ENCODE peak calls at places on chromosomes 13 and 19, in six cellular contexts. One of them, this sample, is unnamed.
A peak's percentile ranks its signal among the peaks of the same experiment; 100 is the strongest.

GRCh38 chr13:44068169-44068568 is 188.5 kb downstream of the LACC1 start:
- DNase-seq in HepG2: no peak
- DNase-seq in H1: no peak
- DNase-seq in SK-N-SH: no peak
- DNase-seq in K562: no peak
- DNase-seq in GM12878: no peak
- DNase-seq in this sample: no peak

GRCh38 chr13:35987572-35988513 is 143.3 kb downstream of the DCLK1 start:
- DNase-seq in GM12878: no peak
- DNase-seq in SK-N-SH: no peak
- DNase-seq in H1: peak; percentile 72
- DNase-seq in HepG2: no peak
- DNase-seq in K562: no peak
- DNase-seq in this sample: no peak

GRCh38 chr19:18233224-18233825 is 7.1 kb upstream of the PDE4C start:
- DNase-seq in GM12878: no peak
- DNase-seq in HepG2: peak; percentile 39
- DNase-seq in K562: peak; percentile 93
- DNase-seq in SK-N-SH: peak; percentile 83
- DNase-seq in H1: peak; percentile 95
- DNase-seq in this sample: peak; percentile 25

GRCh38 chr13:44465318-44465717 is 91.7 kb downstream of the SERP2 start:
- DNase-seq in GM12878: no peak
- DNase-seq in SK-N-SH: no peak
- DNase-seq in H1: no peak
- DNase-seq in K562: no peak
- DNase-seq in HepG2: no peak
- DNase-seq in this sample: no peak

GRCh38 chr13:41590122-41590521 is 132.8 kb downstream of the RGCC start:
- DNase-seq in GM12878: no peak
- DNase-seq in SK-N-SH: no peak
- DNase-seq in H1: no peak
- DNase-seq in HepG2: no peak
- DNase-seq in K562: peak; percentile 8
- DNase-seq in this sample: no peak

GRCh38 chr19:42095814-42096230 is 19.9 kb downstream of the ZNF574 start:
- DNase-seq in SK-N-SH: no peak
- DNase-seq in HepG2: no peak
- DNase-seq in K562: peak; percentile 87
- DNase-seq in H1: peak; percentile 99
- DNase-seq in GM12878: no peak
- DNase-seq in this sample: no peak

GRCh38 chr13:98509271-98510155 is 67.4 kb downstream of the STK24 start:
- DNase-seq in K562: peak; percentile 80
- DNase-seq in SK-N-SH: no peak
- DNase-seq in H1: no peak
- DNase-seq in GM12878: peak; percentile 79
- DNase-seq in HepG2: peak; percentile 30
- DNase-seq in this sample: peak; percentile 38

GRCh38 chr13:46551410-46552301 is 1.3 kb upstream of the LRCH1 start:
- DNase-seq in GM12878: no peak
- DNase-seq in HepG2: peak; percentile 61
- DNase-seq in H1: peak; percentile 85
- DNase-seq in K562: peak; percentile 50
- DNase-seq in SK-N-SH: peak; percentile 65
- DNase-seq in this sample: peak; percentile 51

GRCh38 chr19:55437410-55437809 is 5.7 kb downstream of the SHISA7 start:
- DNase-seq in SK-N-SH: no peak
- DNase-seq in GM12878: no peak
- DNase-seq in H1: peak; percentile 87
- DNase-seq in HepG2: peak; percentile 46
- DNase-seq in K562: peak; percentile 86
- DNase-seq in this sample: peak; percentile 49

GRCh38 chr13:32878172-32878571 is 138.1 kb upstream of the KL start:
- DNase-seq in HepG2: no peak
- DNase-seq in SK-N-SH: no peak
- DNase-seq in K562: no peak
- DNase-seq in H1: no peak
- DNase-seq in GM12878: no peak
- DNase-seq in this sample: no peak

DNA sequence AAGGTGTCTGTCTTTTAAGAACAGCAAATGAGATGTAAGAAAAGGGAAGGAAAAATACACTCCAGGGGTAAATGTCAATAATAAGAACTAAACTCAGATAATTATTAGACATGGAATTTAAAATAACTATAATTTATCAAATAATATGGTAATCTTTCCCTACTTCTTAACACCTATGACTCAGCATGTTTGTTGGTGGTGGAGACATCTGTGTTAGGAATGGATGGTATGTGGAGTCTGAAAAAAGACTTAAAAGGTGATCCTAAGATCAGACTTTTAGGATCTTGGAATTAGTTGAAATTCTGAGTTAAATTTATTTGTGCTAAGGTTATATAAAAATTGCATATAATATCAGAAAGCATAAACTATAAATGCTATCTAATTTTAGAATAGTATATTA is 915.1 kb downstream of the SLITRK5 start:
- DNase-seq in SK-N-SH: no peak
- DNase-seq in K562: no peak
- DNase-seq in GM12878: no peak
- DNase-seq in HepG2: no peak
- DNase-seq in H1: no peak
- DNase-seq in this sample: no peak
- H3K27ac ChIP-seq in SK-N-SH: no peak overlapping the region
- H3K27ac ChIP-seq in K562: no peak overlapping the region
- H3K27ac ChIP-seq in GM12878: no peak overlapping the region
- H3K27ac ChIP-seq in HepG2: no peak overlapping the region
- H3K27ac ChIP-seq in H1: no peak overlapping the region
- H3K27ac ChIP-seq in this sample: no peak overlapping the region

GRCh38 chr13:111638233-111638632 is 317.8 kb downstream of the TEX29 start:
- DNase-seq in H1: no peak
- DNase-seq in GM12878: no peak
- DNase-seq in HepG2: no peak
- DNase-seq in SK-N-SH: no peak
- DNase-seq in K562: no peak
- DNase-seq in this sample: no peak
- TF ChIP-seq POLR2AphosphoS5 in H1: no peak
- TF ChIP-seq POLR2AphosphoS5 in GM12878: no peak
- TF ChIP-seq POLR2AphosphoS5 in HepG2: no peak
- TF ChIP-seq POLR2AphosphoS5 in SK-N-SH: no peak
- TF ChIP-seq POLR2AphosphoS5 in K562: no peak
- TF ChIP-seq POLR2AphosphoS5 in this sample: no peak

DNA sequence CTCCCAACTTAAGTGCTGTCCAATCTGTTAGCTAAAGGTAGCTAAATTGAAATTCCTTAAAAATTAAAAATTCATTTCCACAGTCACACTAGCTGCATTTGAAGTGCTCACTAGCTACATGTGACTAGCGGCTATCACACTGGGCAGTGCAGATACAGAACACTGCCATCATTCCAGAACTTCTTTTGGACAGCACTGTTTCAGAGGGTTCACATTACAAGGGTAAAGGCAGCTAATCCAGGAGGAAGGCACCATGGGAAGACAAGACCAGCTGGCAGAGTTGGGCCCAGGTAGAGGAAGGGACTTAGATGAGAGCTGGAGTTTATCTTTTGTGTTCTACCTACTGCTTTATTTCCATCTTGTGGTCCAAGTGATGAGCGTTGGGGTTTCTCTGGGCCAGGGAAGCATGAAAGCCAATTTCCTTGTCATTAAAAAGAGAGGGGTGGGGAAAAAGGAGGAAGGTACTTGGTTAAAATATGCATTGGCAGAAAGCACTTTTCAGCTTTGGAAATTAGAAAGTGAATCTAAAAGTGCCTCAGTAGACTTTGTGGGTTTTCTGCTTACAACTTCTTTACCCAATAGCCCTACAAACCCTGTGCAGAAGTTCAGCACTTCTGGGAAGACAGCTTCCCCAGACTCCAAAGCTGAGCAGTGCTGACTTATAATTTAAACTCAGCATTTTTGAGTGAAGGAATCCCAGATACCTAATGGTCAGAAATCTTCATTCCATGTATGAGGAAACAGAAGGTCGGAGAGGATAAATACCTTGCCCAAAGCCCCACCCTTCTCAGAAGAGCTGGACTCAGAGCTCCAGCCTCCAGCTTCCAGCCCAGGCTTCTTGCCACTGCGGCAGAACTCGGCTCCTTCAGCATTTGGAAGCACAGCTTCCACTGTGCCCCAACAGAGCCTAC is 49.5 kb downstream of the ATP7B start:
- DNase-seq in K562: no peak
- DNase-seq in GM12878: no peak
- DNase-seq in SK-N-SH: no peak
- DNase-seq in H1: no peak
- DNase-seq in HepG2: no peak
- DNase-seq in this sample: no peak
- TF ChIP-seq GABPA in K562: no peak
- TF ChIP-seq GABPA in GM12878: no peak
- TF ChIP-seq GABPA in SK-N-SH: no peak
- TF ChIP-seq GABPA in H1: no peak
- TF ChIP-seq GABPA in HepG2: no peak
- TF ChIP-seq GABPA in this sample: no peak

DNA sequence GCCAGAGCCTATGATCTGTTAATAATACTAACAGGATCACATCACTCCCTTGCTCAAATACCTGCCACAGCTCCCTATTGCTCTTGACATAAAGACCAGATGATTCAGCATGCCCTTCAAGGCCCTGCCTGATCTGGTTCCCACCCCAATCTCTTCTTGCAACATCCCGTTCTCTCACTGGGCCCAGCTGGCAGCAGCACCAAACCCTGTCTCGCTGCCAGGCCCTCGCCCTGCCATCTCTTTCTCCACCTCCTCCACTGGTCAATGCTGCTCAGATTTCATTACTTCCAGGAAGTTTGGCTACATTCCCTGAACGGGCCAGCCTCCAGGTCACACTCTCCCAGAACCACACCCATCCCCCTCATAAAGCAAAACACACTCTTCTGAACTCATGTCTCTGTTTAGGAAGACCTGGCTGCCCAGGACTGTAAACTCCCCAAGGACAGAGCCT is 8.6 kb upstream of the BCAT2 start:
- DNase-seq in H1: no peak
- DNase-seq in SK-N-SH: no peak
- DNase-seq in GM12878: no peak
- DNase-seq in K562: no peak
- DNase-seq in HepG2: no peak
- DNase-seq in this sample: no peak
- H3K27ac ChIP-seq in H1: no peak overlapping the region
- H3K27ac ChIP-seq in SK-N-SH: no peak overlapping the region
- H3K27ac ChIP-seq in GM12878: no peak overlapping the region
- H3K27ac ChIP-seq in K562: no peak overlapping the region
- H3K27ac ChIP-seq in HepG2: no peak overlapping the region
- H3K27ac ChIP-seq in this sample: no peak overlapping the region

GRCh38 chr19:3695124-3695733 is 5.0 kb downstream of the PIP5K1C start:
- DNase-seq in HepG2: no peak
- DNase-seq in K562: no peak
- DNase-seq in H1: no peak
- DNase-seq in SK-N-SH: no peak
- DNase-seq in GM12878: no peak
- DNase-seq in this sample: no peak
- TF ChIP-seq POLR2AphosphoS5 in HepG2: no peak
- TF ChIP-seq POLR2AphosphoS5 in K562: no peak
- TF ChIP-seq POLR2AphosphoS5 in H1: no peak
- TF ChIP-seq POLR2AphosphoS5 in SK-N-SH: no peak
- TF ChIP-seq POLR2AphosphoS5 in GM12878: no peak
- TF ChIP-seq POLR2AphosphoS5 in this sample: no peak

GRCh38 chr19:4389511-4390016 is 10.8 kb downstream of the SH3GL1 start:
- DNase-seq in H1: no peak
- DNase-seq in HepG2: no peak
- DNase-seq in GM12878: no peak
- DNase-seq in SK-N-SH: no peak
- DNase-seq in K562: no peak
- DNase-seq in this sample: no peak

GRCh38 chr19:4390017-4390861 is 10.1 kb downstream of the SH3GL1 start:
- DNase-seq in H1: no peak
- DNase-seq in SK-N-SH: no peak
- DNase-seq in HepG2: no peak
- DNase-seq in K562: no peak
- DNase-seq in GM12878: no peak
- DNase-seq in this sample: no peak

GRCh38 chr19:4393947-4394590 is 6.3 kb downstream of the SH3GL1 start:
- DNase-seq in H1: no peak
- DNase-seq in SK-N-SH: no peak
- DNase-seq in HepG2: no peak
- DNase-seq in K562: no peak
- DNase-seq in GM12878: no peak
- DNase-seq in this sample: no peak

GRCh38 chr19:4390862-4391693 is 9.3 kb downstream of the SH3GL1 start:
- DNase-seq in SK-N-SH: no peak
- DNase-seq in GM12878: no peak
- DNase-seq in HepG2: peak; percentile 91
- DNase-seq in K562: no peak
- DNase-seq in H1: no peak
- DNase-seq in this sample: no peak

GRCh38 chr19:4391701-4392543 is 8.4 kb downstream of the SH3GL1 start:
- DNase-seq in GM12878: no peak
- DNase-seq in H1: no peak
- DNase-seq in K562: no peak
- DNase-seq in SK-N-SH: no peak
- DNase-seq in HepG2: peak; percentile 84
- DNase-seq in this sample: no peak
- TF ChIP-seq GABPA in GM12878: no peak
- TF ChIP-seq GABPA in H1: no peak
- TF ChIP-seq GABPA in K562: no peak
- TF ChIP-seq GABPA in SK-N-SH: no peak
- TF ChIP-seq GABPA in HepG2: peak; percentile 60
- TF ChIP-seq GABPA in this sample: no peak